ENCODE peak calls at places on chromosomes 12 and 14, in five cellular contexts. One of them, this sample, is unnamed.

GRCh38 chr12:481422-481821 is 21.7 kb downstream of the B4GALNT3 start:
- DNase-seq in stomach: peak
- DNase-seq in adrenal gland: peak
- DNase-seq in transverse colon: no peak
- DNase-seq in uterus: peak
- DNase-seq in this sample: no peak

GRCh38 chr14:62436256-62436655 is 609.0 kb downstream of the KCNH5 start:
- DNase-seq in stomach: no peak
- DNase-seq in adrenal gland: no peak
- DNase-seq in transverse colon: no peak
- DNase-seq in uterus: no peak
- DNase-seq in this sample: no peak

GRCh38 chr14:42110167-42110566 is 503.5 kb downstream of the LRFN5 start:
- DNase-seq in uterus: no peak
- DNase-seq in adrenal gland: peak
- DNase-seq in transverse colon: no peak
- DNase-seq in stomach: no peak
- DNase-seq in this sample: no peak

GRCh38 chr14:41623737-41624136 is 17.1 kb downstream of the LRFN5 start:
- DNase-seq in adrenal gland: no peak
- DNase-seq in transverse colon: no peak
- DNase-seq in stomach: no peak
- DNase-seq in uterus: no peak
- DNase-seq in this sample: no peak

GRCh38 chr12:85820117-85820516 is 16.1 kb downstream of the RASSF9 start:
- DNase-seq in stomach: no peak
- DNase-seq in uterus: no peak
- DNase-seq in transverse colon: no peak
- DNase-seq in adrenal gland: no peak
- DNase-seq in this sample: no peak

GRCh38 chr12:60415361-60415760 is 819.5 kb downstream of the SLC16A7 start:
- DNase-seq in transverse colon: no peak
- DNase-seq in stomach: no peak
- DNase-seq in uterus: no peak
- DNase-seq in adrenal gland: no peak
- DNase-seq in this sample: no peak

GRCh38 chr12:90280033-90280432 is 571.4 kb upstream of the ATP2B1 start:
- DNase-seq in transverse colon: no peak
- DNase-seq in adrenal gland: no peak
- DNase-seq in uterus: no peak
- DNase-seq in stomach: no peak
- DNase-seq in this sample: no peak

GRCh38 chr14:38391334-38391733 is 135.4 kb upstream of the CLEC14A start:
- DNase-seq in transverse colon: no peak
- DNase-seq in stomach: no peak
- DNase-seq in uterus: no peak
- DNase-seq in adrenal gland: no peak
- DNase-seq in this sample: no peak

GRCh38 chr12:1507308-1507707 is 87.1 kb downstream of the FBXL14 start:
- DNase-seq in uterus: no peak
- DNase-seq in adrenal gland: no peak
- DNase-seq in transverse colon: no peak
- DNase-seq in stomach: no peak
- DNase-seq in this sample: peak

GRCh38 chr12:110281549-110282342 is 699 bp downstream of the ATP2A2 start:
- DNase-seq in adrenal gland: peak
- DNase-seq in uterus: peak
- DNase-seq in transverse colon: peak
- DNase-seq in stomach: peak
- DNase-seq in this sample: peak

GRCh38 chr14:83347874-83348273 is 1814.2 kb upstream of the SEL1L start:
- DNase-seq in transverse colon: no peak
- DNase-seq in stomach: no peak
- DNase-seq in uterus: no peak
- DNase-seq in adrenal gland: no peak
- DNase-seq in this sample: no peak

GRCh38 chr12:76915381-76916169 is 36.8 kb upstream of the CSRP2 start:
- DNase-seq in adrenal gland: no peak
- DNase-seq in uterus: no peak
- DNase-seq in stomach: no peak
- DNase-seq in transverse colon: no peak
- DNase-seq in this sample: no peak

GRCh38 chr14:35339761-35340406 is 47.7 kb downstream of the PSMA6 start:
- DNase-seq in adrenal gland: peak
- DNase-seq in stomach: no peak
- DNase-seq in transverse colon: no peak
- DNase-seq in uterus: no peak
- DNase-seq in this sample: peak

GRCh38 chr14:75578099-75578785 is at the start of gene FLVCR2:
- DNase-seq in adrenal gland: peak
- DNase-seq in stomach: peak
- DNase-seq in transverse colon: peak
- DNase-seq in uterus: peak
- DNase-seq in this sample: peak

GRCh38 chr12:31220633-31221565 is 105.1 kb downstream of the SINHCAF start:
- DNase-seq in stomach: no peak
- DNase-seq in uterus: no peak
- DNase-seq in transverse colon: no peak
- DNase-seq in adrenal gland: no peak
- DNase-seq in this sample: no peak

GRCh38 chr12:124411291-124411878 is 116.5 kb downstream of the RFLNA start:
- DNase-seq in adrenal gland: peak
- DNase-seq in transverse colon: peak
- DNase-seq in stomach: no peak
- DNase-seq in uterus: peak
- DNase-seq in this sample: no peak

GRCh38 chr14:105492966-105493871 is 2.2 kb downstream of the TEDC1 start:
- DNase-seq in uterus: peak
- DNase-seq in stomach: no peak
- DNase-seq in transverse colon: no peak
- DNase-seq in adrenal gland: no peak
- DNase-seq in this sample: peak

GRCh38 chr14:104694991-104695659 is 5.7 kb downstream of the INF2 start:
- DNase-seq in transverse colon: peak
- DNase-seq in stomach: peak
- DNase-seq in adrenal gland: no peak
- DNase-seq in uterus: no peak
- DNase-seq in this sample: no peak

GRCh38 chr14:65788876-65789859 is 376.6 kb downstream of the FUT8 start:
- DNase-seq in transverse colon: no peak
- DNase-seq in uterus: no peak
- DNase-seq in adrenal gland: no peak
- DNase-seq in stomach: no peak
- DNase-seq in this sample: no peak

GRCh38 chr12:64757778-64758177 is 1.4 kb downstream of the GNS start:
- DNase-seq in transverse colon: no peak
- DNase-seq in stomach: no peak
- DNase-seq in uterus: no peak
- DNase-seq in adrenal gland: peak
- DNase-seq in this sample: no peak

GRCh38 chr12:123384994-123385376 is 1.1 kb downstream of the KMT5A start:
- DNase-seq in transverse colon: no peak
- DNase-seq in stomach: no peak
- DNase-seq in uterus: no peak
- DNase-seq in adrenal gland: no peak
- DNase-seq in this sample: no peak

GRCh38 chr14:71396050-71396677 is 488.9 kb downstream of the PCNX1 start:
- DNase-seq in transverse colon: no peak
- DNase-seq in uterus: no peak
- DNase-seq in adrenal gland: no peak
- DNase-seq in stomach: no peak
- DNase-seq in this sample: no peak

GRCh38 chr14:59032821-59033220 is 155.6 kb upstream of the DAAM1 start:
- DNase-seq in adrenal gland: no peak
- DNase-seq in uterus: no peak
- DNase-seq in transverse colon: no peak
- DNase-seq in stomach: no peak
- DNase-seq in this sample: no peak

GRCh38 chr12:69655616-69656336 is 43.3 kb downstream of the BEST3 start:
- DNase-seq in transverse colon: no peak
- DNase-seq in stomach: no peak
- DNase-seq in uterus: no peak
- DNase-seq in adrenal gland: peak
- DNase-seq in this sample: no peak

GRCh38 chr12:113601656-113602263 is 130.1 kb upstream of the LHX5 start:
- DNase-seq in transverse colon: no peak
- DNase-seq in stomach: no peak
- DNase-seq in uterus: no peak
- DNase-seq in adrenal gland: no peak
- DNase-seq in this sample: no peak

GRCh38 chr14:65168840-65169239 is 66.5 kb upstream of the MAX start:
- DNase-seq in adrenal gland: no peak
- DNase-seq in uterus: no peak
- DNase-seq in stomach: no peak
- DNase-seq in transverse colon: no peak
- DNase-seq in this sample: no peak

GRCh38 chr14:57492859-57493258 is 798 bp downstream of the CCDC198 start:
- DNase-seq in adrenal gland: peak
- DNase-seq in transverse colon: no peak
- DNase-seq in uterus: no peak
- DNase-seq in stomach: no peak
- DNase-seq in this sample: no peak

GRCh38 chr14:57495409-57495808 is 1.8 kb upstream of the CCDC198 start:
- DNase-seq in adrenal gland: no peak
- DNase-seq in stomach: no peak
- DNase-seq in transverse colon: no peak
- DNase-seq in uterus: no peak
- DNase-seq in this sample: no peak

GRCh38 chr14:57498035-57498434 is 4.4 kb upstream of the CCDC198 start:
- DNase-seq in stomach: no peak
- DNase-seq in adrenal gland: no peak
- DNase-seq in uterus: no peak
- DNase-seq in transverse colon: no peak
- DNase-seq in this sample: no peak

GRCh38 chr14:57498659-57499058 is 5.0 kb upstream of the CCDC198 start:
- DNase-seq in uterus: no peak
- DNase-seq in adrenal gland: no peak
- DNase-seq in stomach: no peak
- DNase-seq in transverse colon: no peak
- DNase-seq in this sample: no peak

GRCh38 chr14:57493467-57494181 is at the start of gene CCDC198:
- DNase-seq in stomach: no peak
- DNase-seq in transverse colon: no peak
- DNase-seq in adrenal gland: no peak
- DNase-seq in uterus: no peak
- DNase-seq in this sample: no peak
- TF ChIP-seq POLR2A in stomach: no peak
- TF ChIP-seq POLR2A in transverse colon: no peak
- TF ChIP-seq POLR2A in adrenal gland: no peak
- TF ChIP-seq POLR2A in uterus: no peak
- TF ChIP-seq POLR2A in this sample: no peak

DNA sequence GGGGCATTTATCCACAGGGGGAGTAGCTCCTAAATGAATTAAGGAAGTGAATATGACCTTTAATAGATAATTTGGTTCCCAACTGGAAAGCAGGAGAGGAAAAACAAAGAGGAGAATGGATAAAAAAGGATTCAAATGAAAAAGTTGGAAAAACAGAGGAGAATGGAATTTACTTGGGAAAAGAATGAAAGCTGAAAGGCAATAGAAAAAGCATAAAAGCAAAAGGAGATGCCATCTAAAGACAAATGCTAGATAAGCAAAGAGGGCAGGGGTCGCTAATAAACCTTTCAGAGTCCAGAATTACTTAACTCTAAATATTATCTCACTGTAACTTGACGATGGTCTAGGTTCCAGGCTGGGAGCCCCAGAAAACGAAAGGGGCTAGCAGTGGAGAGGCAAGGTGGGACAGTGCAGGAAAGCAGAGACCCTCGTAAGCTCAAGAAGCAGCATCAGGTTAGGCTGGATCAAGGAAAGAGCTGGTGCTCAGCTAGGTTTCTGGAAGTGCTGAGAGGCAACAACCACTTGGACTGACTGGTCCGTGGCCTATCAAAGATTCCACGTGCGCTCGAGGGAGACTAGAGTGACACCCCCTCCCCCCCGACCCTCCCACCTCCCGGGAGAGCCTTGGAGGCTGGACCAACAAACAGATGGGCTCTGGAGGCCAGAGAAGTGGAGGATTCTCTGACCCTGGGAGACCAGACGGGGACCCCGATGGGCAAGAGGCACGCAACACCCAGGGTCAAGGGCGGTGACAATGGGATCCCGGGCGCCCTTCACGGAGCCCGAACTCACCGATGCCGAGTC is 1.2 kb downstream of the SLC2A13 start:
- DNase-seq in stomach: no peak
- DNase-seq in adrenal gland: peak
- DNase-seq in transverse colon: peak
- DNase-seq in uterus: no peak
- DNase-seq in this sample: no peak
- TF ChIP-seq POLR2A in stomach: no peak
- TF ChIP-seq POLR2A in adrenal gland: no peak
- TF ChIP-seq POLR2A in transverse colon: no peak
- TF ChIP-seq POLR2A in uterus: no peak
- TF ChIP-seq POLR2A in this sample: no peak

DNA sequence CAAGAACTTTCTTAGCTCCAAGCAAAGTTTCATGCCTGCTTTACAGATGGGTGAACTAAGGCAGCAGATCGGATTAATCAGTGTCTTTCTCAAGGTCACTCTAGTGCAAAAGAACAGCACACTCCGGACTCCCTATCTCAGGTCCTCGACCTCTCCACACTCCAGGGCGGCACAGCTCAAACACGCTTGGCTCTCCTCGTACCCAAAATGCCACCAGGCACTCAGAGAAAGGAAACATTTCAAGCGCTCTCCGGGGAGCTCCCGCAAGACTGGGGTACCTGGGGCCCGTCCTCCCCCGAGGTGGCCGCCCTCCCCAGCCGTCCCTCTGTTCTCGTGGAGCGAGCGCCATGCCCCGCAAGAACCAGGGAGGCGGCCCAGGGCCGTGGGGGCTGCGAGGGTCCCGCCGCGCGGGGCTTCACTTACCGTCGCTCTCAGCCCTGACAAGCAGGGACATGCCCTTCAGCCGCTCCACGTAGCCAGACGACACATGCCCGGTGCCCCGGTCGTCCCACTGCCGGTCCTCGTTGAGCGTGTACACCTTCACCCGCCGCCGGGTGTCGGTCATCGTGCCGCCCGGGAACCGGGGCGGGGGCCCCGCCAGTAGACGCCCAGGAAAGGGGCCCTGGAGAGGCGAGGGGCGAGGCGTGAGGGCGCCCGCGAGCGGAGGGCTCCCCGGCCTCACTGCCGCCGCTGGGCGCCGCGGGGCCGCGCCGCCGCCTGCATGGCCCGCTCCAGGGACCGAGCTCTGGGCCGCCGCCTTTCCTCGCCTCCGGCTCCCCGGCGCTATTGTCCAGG is 830 bp downstream of the PPP4R3A start:
- DNase-seq in adrenal gland: peak
- DNase-seq in uterus: peak
- DNase-seq in transverse colon: peak
- DNase-seq in stomach: peak
- DNase-seq in this sample: peak
- TF ChIP-seq POLR2A in adrenal gland: no peak
- TF ChIP-seq POLR2A in uterus: no peak
- TF ChIP-seq POLR2A in transverse colon: peak
- TF ChIP-seq POLR2A in stomach: no peak
- TF ChIP-seq POLR2A in this sample: no peak

GRCh38 chr12:16913832-16914490 is 308.0 kb upstream of the LMO3 start:
- DNase-seq in uterus: no peak
- DNase-seq in adrenal gland: no peak
- DNase-seq in transverse colon: no peak
- DNase-seq in stomach: no peak
- DNase-seq in this sample: no peak

GRCh38 chr12:16920451-16920850 is 314.5 kb upstream of the LMO3 start:
- DNase-seq in adrenal gland: no peak
- DNase-seq in uterus: no peak
- DNase-seq in stomach: no peak
- DNase-seq in transverse colon: no peak
- DNase-seq in this sample: no peak

GRCh38 chr12:16914853-16915252 is 308.9 kb upstream of the LMO3 start:
- DNase-seq in adrenal gland: no peak
- DNase-seq in uterus: no peak
- DNase-seq in stomach: no peak
- DNase-seq in transverse colon: no peak
- DNase-seq in this sample: no peak
- TF ChIP-seq POLR2A in adrenal gland: no peak
- TF ChIP-seq POLR2A in uterus: no peak
- TF ChIP-seq POLR2A in stomach: no peak
- TF ChIP-seq POLR2A in transverse colon: no peak
- TF ChIP-seq POLR2A in this sample: no peak